ENCODE peak calls at places on chromosomes 1 and 21, in ten cellular contexts. T is brain microvascular endothelial cell; W is CD8-positive, alpha-beta T cell; H is ovary; Z is Panc1; M is psoas muscle; L is left ventricle myocardium inferior; D is heart left ventricle; I is kidney epithelial cell; C is IMR-90. Q is an unnamed sample. For H3K36me3, the result is how much of the 10 kb centered on the place peaks cover.

GRCh38 chr1:46927249-46927835 is 13.9 kb downstream of the CYP4A11 start:
- DNase-seq in C (no peak), W (no peak), M (no peak), Z (no peak), H (no peak), L (no peak), I (no peak), D (no peak), T (no peak), Q (no peak)

GRCh38 chr21:43805275-43805800 is 16.0 kb downstream of the RRP1 start:
- DNase-seq in D (no peak), W (no peak), M (no peak), L (no peak), C (no peak), T (no peak), Z (no peak), I (no peak), H (no peak), Q (no peak)

GRCh38 chr1:87151500-87152421 is 176.9 kb upstream of the LMO4 start:
- DNase-seq in W (no peak), H (peak), C (peak), T (peak), L (peak), D (peak), M (peak), I (no peak), Z (no peak), Q (peak)

GRCh38 chr1:167064622-167065021 is 25.6 kb downstream of the GPA33 start:
- DNase-seq in C (no peak), M (no peak), W (no peak), D (peak), L (no peak), I (no peak), H (no peak), Z (no peak), T (no peak), Q (no peak)

GRCh38 chr1:178323067-178323466 is 173.7 kb downstream of the CLEC20A start:
- DNase-seq in C (no peak), D (no peak), M (no peak), H (no peak), W (no peak), T (no peak), Z (no peak), I (no peak), L (no peak), Q (no peak)

GRCh38 chr1:203250936-203251335 is 21.5 kb upstream of the CHIT1 start:
- DNase-seq in T (no peak), Z (no peak), I (no peak), C (no peak), D (no peak), H (no peak), L (no peak), M (no peak), W (no peak), Q (no peak)

GRCh38 chr1:110012100-110012499 is 22.3 kb upstream of the STRIP1 start:
- DNase-seq in M (no peak), W (no peak), C (no peak), H (no peak), I (no peak), Z (no peak), D (no peak), T (no peak), L (no peak), Q (no peak)

GRCh38 chr21:33360281-33360680 is 35.5 kb downstream of the IFNAR1 start:
- DNase-seq in Z (no peak), I (no peak), D (no peak), H (peak), W (no peak), T (peak), M (no peak), L (no peak), C (peak), Q (no peak)

GRCh38 chr1:219324629-219325367 is 151.1 kb downstream of the LYPLAL1 start:
- DNase-seq in H (no peak), Z (peak), L (no peak), I (peak), D (no peak), T (peak), W (no peak), C (peak), M (no peak), Q (no peak)

GRCh38 chr1:10841059-10841458 is 44.6 kb upstream of the CASZ1 start:
- DNase-seq in Z (no peak), L (no peak), W (no peak), T (no peak), M (no peak), I (no peak), C (no peak), D (no peak), H (no peak), Q (no peak)

GRCh38 chr1:98323906-98324358 is 337.6 kb upstream of the SNX7 start:
- DNase-seq in W (peak), M (no peak), I (peak), Z (peak), D (peak), T (peak), H (no peak), L (no peak), C (peak), Q (no peak)

GRCh38 chr1:1215266-1215676 is 1.3 kb upstream of the TNFRSF4 start:
- DNase-seq in I (no peak), L (no peak), T (no peak), W (no peak), C (peak), Z (no peak), D (no peak), H (no peak), M (no peak), Q (no peak)

GRCh38 chr1:158037008-158037875 is 43.8 kb downstream of the KIRREL1 start:
- DNase-seq in D (no peak), M (no peak), I (no peak), L (no peak), C (no peak), W (no peak), H (no peak), T (no peak), Z (no peak), Q (no peak)

GRCh38 chr1:51071291-51071690 is 30.7 kb upstream of the C1orf185 start:
- DNase-seq in M (no peak), C (no peak), L (no peak), W (no peak), Z (no peak), H (no peak), T (no peak), I (no peak), D (no peak), Q (no peak)

GRCh38 chr1:234289538-234290305 is 83.5 kb upstream of the COA6 start:
- DNase-seq in H (no peak), C (no peak), M (no peak), W (no peak), D (no peak), T (no peak), I (no peak), Z (no peak), L (no peak), Q (no peak)

GRCh38 chr1:210123924-210124589 is 108.5 kb upstream of the SERTAD4 start:
- DNase-seq in H (no peak), T (peak), C (peak), W (no peak), Z (no peak), I (peak), L (no peak), M (no peak), D (no peak), Q (no peak)

GRCh38 chr21:36684957-36685714 is 13.8 kb upstream of the SIM2 start:
- DNase-seq in M (no peak), C (no peak), L (no peak), Z (no peak), W (no peak), D (no peak), T (no peak), H (no peak), I (no peak), Q (no peak)

GRCh38 chr21:37564924-37565529 is 198.5 kb downstream of the DYRK1A start:
- DNase-seq in D (no peak), W (no peak), T (peak), H (no peak), L (no peak), Z (no peak), I (peak), M (peak), C (peak), Q (no peak)

GRCh38 chr1:6005276-6005917 is 13.2 kb upstream of the NPHP4 start:
- DNase-seq in H (no peak), M (peak), I (no peak), D (no peak), W (no peak), Z (no peak), C (no peak), L (peak), T (no peak), Q (peak)

GRCh38 chr1:205430631-205431305 is 8.9 kb upstream of the LEMD1 start:
- DNase-seq in L (peak), I (no peak), C (peak), D (peak), Z (peak), W (peak), T (peak), H (peak), M (peak), Q (no peak)

GRCh38 chr1:184075040-184076029 is 23.8 kb downstream of the TSEN15 start:
- DNase-seq in Z (no peak), W (no peak), H (peak), I (no peak), T (peak), C (peak), D (peak), M (no peak), L (no peak), Q (peak)

GRCh38 chr21:17370750-17371325 is 142.0 kb upstream of the CXADR start:
- DNase-seq in Z (no peak), D (no peak), M (no peak), H (no peak), C (no peak), T (no peak), I (no peak), W (no peak), L (no peak), Q (no peak)

GRCh38 chr1:108199231-108199657 is 899 bp downstream of the SLC25A24 start:
- DNase-seq in M (no peak), L (no peak), C (peak), I (peak), D (peak), W (no peak), Z (no peak), H (no peak), T (peak), Q (no peak)

GRCh38 chr1:160830321-160831153 is 32.1 kb downstream of the CD244 start:
- DNase-seq in M (peak), T (peak), H (peak), I (no peak), Z (peak), W (peak), C (peak), D (peak), L (no peak), Q (peak)

GRCh38 chr1:180507826-180508724 is 5.7 kb upstream of the ACBD6 start:
- DNase-seq in H (no peak), I (no peak), L (no peak), T (peak), Z (no peak), C (peak), D (no peak), W (no peak), M (no peak), Q (no peak)

GRCh38 chr1:31390071-31390470 is 17.2 kb upstream of the FABP3 start:
- DNase-seq in I (no peak), W (no peak), D (no peak), Z (no peak), H (no peak), C (no peak), T (no peak), L (no peak), M (no peak), Q (no peak)

GRCh38 chr1:225863167-225863566 is 19.0 kb downstream of the TMEM63A start:
- DNase-seq in W (no peak), D (no peak), C (peak), Z (no peak), M (no peak), H (no peak), I (no peak), T (no peak), L (no peak), Q (no peak)

GRCh38 chr1:218164111-218164929 is 120.8 kb upstream of the RRP15 start:
- DNase-seq in H (no peak), W (no peak), T (peak), M (peak), C (peak), D (peak), I (no peak), Z (no peak), L (peak), Q (peak)

GRCh38 chr1:80533178-80533577 is 1267.6 kb upstream of the ADGRL2 start:
- DNase-seq in H (no peak), D (no peak), T (no peak), W (no peak), Z (no peak), I (no peak), L (no peak), C (no peak), M (no peak), Q (no peak)

GRCh38 chr1:208206092-208206698 is 38.0 kb downstream of the PLXNA2 start:
- DNase-seq in W (no peak), I (no peak), Z (no peak), H (no peak), M (no peak), C (no peak), T (no peak), L (no peak), D (no peak), Q (no peak)

GRCh38 chr1:168513656-168514404 is 30.0 kb downstream of the XCL2 start:
- DNase-seq in C (no peak), T (no peak), D (no peak), W (no peak), L (no peak), Z (no peak), I (no peak), H (peak), M (no peak), Q (no peak)

GRCh38 chr1:54488831-54489626 is 59.0 kb upstream of the ACOT11 start:
- DNase-seq in L (peak), I (no peak), C (peak), D (peak), H (peak), T (peak), W (peak), M (peak), Z (peak), Q (peak)

GRCh38 chr1:17914142-17914541 is 159.0 kb downstream of the ACTL8 start:
- DNase-seq in D (no peak), W (no peak), L (no peak), M (no peak), T (no peak), C (no peak), H (no peak), Z (no peak), I (no peak), Q (no peak)

GRCh38 chr1:3283849-3284248 is 170.6 kb upstream of the ARHGEF16 start:
- DNase-seq in W (no peak), T (no peak), L (peak), D (peak), Z (no peak), C (no peak), H (peak), I (no peak), M (no peak), Q (peak)
- TF ChIP-seq CTCF in W (no peak), T (peak), L (peak), D (peak), Z (peak), C (peak), H (peak), I (peak), M (peak), Q (peak)

GRCh38 chr1:228222548-228222947 is 14.7 kb downstream of the OBSCN start:
- DNase-seq in T (no peak), D (no peak), H (no peak), W (no peak), L (no peak), I (no peak), C (no peak), M (no peak), Z (no peak), Q (no peak)
- H3K36me3 ChIP-seq in T (under half), D (half or more), H (under half), W (under half), L (half or more), I (under half), C (under half), M (half or more), Z (under half), Q (under half)

GRCh38 chr21:44947930-44948331 is 8.1 kb downstream of the SLX9 start:
- DNase-seq in W (no peak), D (no peak), I (no peak), H (no peak), C (no peak), M (peak), L (peak), Z (no peak), T (no peak), Q (peak)
- TF ChIP-seq CTCF in W (no peak), D (no peak), I (no peak), H (no peak), C (no peak), M (no peak), L (no peak), Z (no peak), T (no peak), Q (no peak)

DNA sequence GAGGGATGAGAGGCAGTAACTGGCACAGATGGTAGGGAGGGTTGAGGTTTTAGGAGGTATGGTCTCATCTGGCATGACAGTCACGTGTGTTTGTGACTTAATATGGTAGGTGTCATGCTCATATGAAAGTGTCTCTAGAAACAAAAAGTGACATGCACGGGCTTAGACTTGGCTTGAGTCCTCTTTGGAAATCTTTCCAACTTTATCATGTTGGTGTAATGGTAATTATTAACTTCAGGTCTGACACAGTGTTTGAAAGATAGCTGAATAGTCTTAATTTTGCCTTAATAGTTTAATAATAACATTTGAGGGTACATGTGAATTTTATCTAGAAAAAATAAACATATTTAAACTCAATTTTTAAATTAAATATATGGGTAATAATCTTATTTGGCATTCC is 218.1 kb downstream of the FMN2 start:
- DNase-seq in C (no peak), H (no peak), D (no peak), M (no peak), Z (no peak), W (no peak), L (no peak), I (no peak), T (no peak), Q (no peak)
- H3K36me3 ChIP-seq in C (under half), H (under half), D (under half), M (under half), Z (under half), W (under half), L (under half), I (under half), T (under half), Q (under half)

DNA sequence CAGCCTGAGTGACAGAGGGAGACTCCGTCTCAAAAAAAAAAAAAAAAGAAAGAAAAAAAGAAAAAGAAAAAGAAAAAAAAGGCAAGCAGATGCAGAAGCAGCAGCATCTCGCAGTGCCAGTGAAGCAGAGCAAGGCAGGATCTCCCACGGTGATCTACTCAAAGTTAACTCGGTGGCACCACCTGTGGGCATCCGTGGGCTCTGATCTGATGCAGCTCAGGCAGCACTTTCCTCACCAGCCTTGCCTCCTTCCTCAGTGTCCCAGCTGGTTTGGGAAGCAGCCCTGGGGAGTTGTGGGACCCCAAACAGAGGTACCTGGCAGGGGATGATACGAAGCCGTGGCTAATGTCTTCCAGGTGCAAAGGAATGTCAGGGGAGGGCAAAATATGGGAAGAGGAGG is 104.3 kb upstream of the KRTAP19-8 start:
- DNase-seq in Z (no peak), C (no peak), H (no peak), W (no peak), T (no peak), I (no peak), M (no peak), L (no peak), D (no peak), Q (no peak)
- TF ChIP-seq CTCF in Z (peak), C (no peak), H (no peak), W (peak), T (peak), I (peak), M (no peak), L (no peak), D (no peak), Q (peak)

GRCh38 chr1:32797456-32797855 is 19.7 kb downstream of the YARS1 start:
- DNase-seq in Z (no peak), I (no peak), W (no peak), C (peak), D (no peak), L (no peak), M (no peak), H (no peak), T (no peak), Q (no peak)
- H3K36me3 ChIP-seq in Z (under half), I (under half), W (under half), C (under half), D (half or more), L (half or more), M (half or more), H (under half), T (under half), Q (half or more)

DNA sequence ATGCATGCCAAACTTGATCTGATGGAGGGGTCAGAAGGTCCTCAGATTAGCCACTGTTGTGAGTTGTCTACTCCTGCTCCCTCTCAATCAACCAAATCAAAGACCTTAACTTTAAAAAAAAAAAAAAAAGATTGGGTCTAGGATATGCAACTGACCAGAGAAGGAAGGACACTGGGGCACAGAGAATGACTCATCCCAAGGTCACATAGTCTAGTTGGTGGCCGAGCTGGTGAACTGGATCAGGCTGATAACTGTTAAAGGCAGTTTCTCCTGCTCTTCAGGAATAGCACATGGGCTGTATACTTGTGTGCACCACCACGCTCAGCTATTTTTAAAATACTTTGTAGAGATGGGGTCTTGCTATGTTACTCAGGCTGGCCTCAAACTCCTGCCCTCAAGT is 14.8 kb upstream of the S100A7 start:
- DNase-seq in H (no peak), M (no peak), I (no peak), Z (no peak), C (no peak), D (no peak), L (no peak), W (no peak), T (no peak), Q (no peak)
- TF ChIP-seq CTCF in H (no peak), M (no peak), I (no peak), Z (no peak), C (no peak), D (no peak), L (no peak), W (no peak), T (no peak), Q (no peak)